ENCODE peak calls at places on chromosome 20, in five cellular contexts. P is right cardiac atrium, V is cardiac muscle cell, S is transverse colon, N is colonic mucosa. F is an unnamed sample. For H3K9me3, the result is how much of the 10 kb centered on the place peaks cover.

GRCh38 chr20:9280654-9281053 is 211.8 kb downstream of the PLCB4 start:
- DNase-seq in N (no peak), S (no peak), V (no peak), P (no peak), F (no peak)

GRCh38 chr20:47544240-47544639 is 42.6 kb downstream of the NCOA3 start:
- DNase-seq in P (no peak), V (peak), S (no peak), N (no peak), F (no peak)

GRCh38 chr20:22453244-22454080 is 130.9 kb downstream of the FOXA2 start:
- DNase-seq in N (peak), P (no peak), V (peak), S (peak), F (no peak)

GRCh38 chr20:34642009-34642408 is 34.9 kb downstream of the PIGU start:
- DNase-seq in P (no peak), V (no peak), S (no peak), N (no peak), F (no peak)

GRCh38 chr20:2520617-2521016 is 11.9 kb upstream of the ZNF343 start:
- DNase-seq in S (no peak), P (no peak), V (no peak), N (no peak), F (no peak)

GRCh38 chr20:8461186-8461585 is 329.1 kb downstream of the PLCB1 start:
- DNase-seq in N (no peak), V (no peak), S (no peak), P (no peak), F (no peak)

GRCh38 chr20:7841291-7841966 is 98.8 kb downstream of the HAO1 start:
- DNase-seq in V (peak), P (peak), N (no peak), S (no peak), F (no peak)

GRCh38 chr20:17225891-17226409 is 890 bp upstream of the PCSK2 start:
- DNase-seq in V (no peak), S (no peak), N (no peak), P (no peak), F (no peak)

GRCh38 chr20:43590036-43590391 is 723 bp upstream of the IFT52 start:
- DNase-seq in S (peak), V (no peak), P (peak), N (peak), F (no peak)

GRCh38 chr20:44715495-44716308 is 533 bp downstream of the CCN5 start:
- DNase-seq in N (no peak), V (no peak), P (no peak), S (no peak), F (no peak)

GRCh38 chr20:3420211-3420707 is 12.8 kb upstream of the DNAAF9 start:
- DNase-seq in V (peak), N (peak), S (peak), P (peak), F (no peak)

GRCh38 chr20:21796059-21796458 is 90.6 kb downstream of the PAX1 start:
- DNase-seq in S (no peak), V (no peak), N (no peak), P (no peak), F (no peak)

GRCh38 chr20:19644085-19644484 is 114.0 kb upstream of the RIN2 start:
- DNase-seq in P (no peak), S (no peak), N (no peak), V (no peak), F (no peak)

GRCh38 chr20:43514062-43514971 is 6.8 kb downstream of the L3MBTL1 start:
- DNase-seq in P (peak), V (peak), S (peak), N (peak), F (peak)

DNA sequence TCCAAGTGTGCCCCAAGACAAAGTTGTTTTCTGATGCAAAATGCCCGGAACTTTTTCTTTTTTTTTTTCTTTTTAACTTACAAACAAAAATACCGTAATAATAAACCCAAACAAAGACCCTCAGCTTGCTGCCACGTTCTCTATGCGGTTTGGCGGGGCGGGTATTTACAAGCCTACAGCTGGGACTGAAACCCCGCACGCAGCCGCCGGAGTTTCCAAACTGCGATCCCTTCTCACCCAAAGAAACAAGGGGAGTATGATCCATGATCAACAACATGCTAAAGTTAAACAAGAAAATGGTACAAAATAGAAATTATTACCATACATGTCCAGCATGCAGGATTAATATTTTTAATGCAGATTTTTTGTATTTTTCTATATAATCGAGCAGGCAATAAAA is 2.1 kb downstream of the MAFB start:
- DNase-seq in N (no peak), S (no peak), P (no peak), V (no peak), F (no peak)
- H3K9me3 ChIP-seq in N (under half), S (under half), P (under half), V (under half), F (under half)

GRCh38 chr20:55919319-55919718 is 86.0 kb downstream of the CBLN4 start:
- DNase-seq in S (no peak), V (no peak), N (no peak), P (no peak), F (no peak)

DNA sequence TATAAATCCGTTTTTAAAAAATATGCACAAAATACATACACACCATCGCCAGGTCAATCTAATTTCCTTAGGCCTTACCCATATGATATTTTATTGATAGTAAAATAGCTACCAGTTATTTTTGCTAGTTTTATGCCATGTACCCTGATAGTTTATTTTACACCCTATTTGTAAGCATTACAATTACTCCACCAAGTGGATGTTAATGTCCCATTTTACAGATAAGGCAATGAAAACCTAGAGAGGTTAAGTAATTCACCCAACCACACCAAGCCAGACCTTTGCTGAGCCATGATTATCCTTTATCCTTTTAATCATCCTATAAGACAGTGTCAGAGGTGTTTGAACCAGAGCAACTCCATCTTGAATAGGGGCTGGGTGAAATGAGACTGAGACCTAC is 86.8 kb downstream of the CBLN4 start:
- DNase-seq in P (no peak), S (no peak), N (no peak), V (no peak), F (no peak)
- H3K9me3 ChIP-seq in P (under half), S (under half), N (under half), V (under half), F (under half)

GRCh38 chr20:16030253-16030652 is 543.0 kb downstream of the KIF16B start:
- DNase-seq in S (no peak), V (no peak), P (no peak), N (no peak), F (no peak)
- H3K9me3 ChIP-seq in S (under half), V (under half), P (under half), N (under half), F (under half)

GRCh38 chr20:6524305-6524704 is 243.2 kb upstream of the BMP2 start:
- DNase-seq in V (no peak), S (no peak), P (no peak), N (no peak), F (no peak)
- H3K9me3 ChIP-seq in V (under half), S (under half), P (under half), N (under half), F (under half)

DNA sequence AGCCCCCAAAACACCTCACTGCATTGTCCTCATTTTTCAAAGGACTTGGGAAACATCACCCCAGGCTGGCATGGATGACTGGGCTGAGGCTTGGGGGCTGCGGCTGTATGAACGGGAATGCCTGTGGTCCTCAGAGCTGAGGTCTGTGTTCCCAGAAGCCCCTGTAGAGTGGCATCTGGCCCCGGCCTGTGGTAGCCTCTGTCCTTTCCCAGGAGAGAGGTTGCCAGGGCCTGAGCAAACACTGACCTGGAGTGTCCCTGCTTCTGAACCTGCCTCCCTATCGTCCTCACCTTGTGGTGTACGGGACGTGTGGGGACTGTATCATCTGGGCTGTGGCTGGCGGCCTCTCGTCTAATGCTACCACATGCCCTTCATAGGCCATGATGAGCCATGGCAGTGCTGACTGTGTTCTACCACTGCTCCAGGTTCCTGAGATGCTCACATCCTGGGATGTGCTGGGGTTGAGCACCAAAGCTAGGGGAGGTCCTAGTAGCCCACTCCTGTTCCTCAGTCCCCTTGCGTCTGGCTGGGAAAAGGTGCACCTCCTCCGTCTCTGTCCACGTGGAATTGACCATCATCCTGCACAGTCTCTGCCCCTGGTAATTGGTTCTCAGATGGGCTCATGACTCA is 27.5 kb downstream of the PHACTR3 start:
- DNase-seq in V (no peak), P (no peak), S (no peak), N (no peak), F (no peak)
- H3K9me3 ChIP-seq in V (under half), P (under half), S (under half), N (under half), F (under half)

GRCh38 chr20:49285233-49285668 is 7.4 kb upstream of the ZNFX1 start:
- DNase-seq in N (no peak), S (no peak), V (no peak), P (no peak), F (no peak)

GRCh38 chr20:49285813-49286494 is 8.1 kb upstream of the ZNFX1 start:
- DNase-seq in S (no peak), V (no peak), P (no peak), N (no peak), F (no peak)

GRCh38 chr20:49283176-49283702 is 5.4 kb upstream of the ZNFX1 start:
- DNase-seq in S (no peak), P (no peak), N (no peak), V (no peak), F (no peak)

GRCh38 chr20:49283703-49284625 is 6.1 kb upstream of the ZNFX1 start:
- DNase-seq in V (no peak), N (no peak), P (no peak), S (no peak), F (no peak)

DNA sequence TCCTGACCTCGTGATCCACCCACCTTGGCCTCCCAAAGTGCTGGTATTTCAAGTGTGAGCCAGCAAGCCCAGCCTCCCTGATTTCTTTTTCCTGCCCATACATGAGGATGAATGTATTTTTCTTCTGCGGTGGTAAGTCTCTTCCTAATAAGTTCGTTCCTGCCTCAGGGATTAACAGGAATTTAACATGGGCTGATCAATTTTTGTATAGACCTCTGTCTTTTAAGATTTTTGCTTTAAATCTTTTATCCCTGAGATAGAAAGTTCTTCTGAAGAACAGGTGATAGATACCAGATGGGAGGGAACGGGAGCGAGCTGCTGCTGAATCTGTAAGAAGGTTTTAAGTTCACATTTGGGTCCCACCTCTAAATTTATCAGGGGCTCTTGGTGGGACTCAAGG is 7.0 kb upstream of the ZNFX1 start:
- DNase-seq in N (no peak), V (no peak), S (no peak), P (no peak), F (no peak)
- H3K9me3 ChIP-seq in N (under half), V (under half), S (under half), P (under half), F (half or more)

F was measured in T-helper 17 cell.